ENCODE peak calls at places on chromosomes 12 and 14, in five cellular contexts. O is astrocyte, H is testis, C is cardiac muscle cell, D is colonic mucosa. J is an unnamed sample.

GRCh38 chr14:88987516-88987915 is 163.1 kb downstream of the TTC8 start:
- DNase-seq in H (no peak), D (no peak), O (peak; percentile 61), C (no peak), J (no peak)

GRCh38 chr12:44720265-44720664 is 155.8 kb downstream of the NELL2 start:
- DNase-seq in H (no peak), D (no peak), O (no peak), C (no peak), J (no peak)

GRCh38 chr14:106141242-106142220 is 615.1 kb downstream of the TMEM121 start:
- DNase-seq in D (no peak), O (no peak), C (no peak), H (peak; percentile 45), J (peak; percentile 2)

GRCh38 chr12:46214668-46215429 is 54.0 kb downstream of the SLC38A1 start:
- DNase-seq in O (no peak), D (peak; percentile 27), C (no peak), H (no peak), J (no peak)

GRCh38 chr14:47332939-47333338 is 342.5 kb downstream of the MDGA2 start:
- DNase-seq in H (no peak), O (no peak), D (no peak), C (no peak), J (no peak)

GRCh38 chr14:83196235-83196634 is 1662.6 kb upstream of the SEL1L start:
- DNase-seq in H (no peak), D (no peak), C (no peak), O (no peak), J (no peak)

GRCh38 chr12:68140576-68140975 is 19.0 kb downstream of the IFNG start:
- DNase-seq in D (no peak), H (no peak), O (no peak), C (no peak), J (no peak)

GRCh38 chr12:112916270-112916669 is 9.5 kb downstream of the OAS1 start:
- DNase-seq in C (no peak), H (no peak), D (peak; percentile 60), O (no peak), J (no peak)

GRCh38 chr14:86604546-86604945 is 1074.6 kb downstream of the FLRT2 start:
- DNase-seq in D (no peak), O (peak; percentile 4), C (no peak), H (no peak), J (no peak)

GRCh38 chr12:130438243-130438620 is 100.5 kb downstream of the PIWIL1 start:
- DNase-seq in C (no peak), H (no peak), D (no peak), O (no peak), J (no peak)

GRCh38 chr12:112939761-112940357 is 1.6 kb downstream of the OAS3 start:
- DNase-seq in O (no peak), D (no peak), H (no peak), C (no peak), J (no peak)

GRCh38 chr14:49250109-49250508 is 336.1 kb downstream of the RPS29 start:
- DNase-seq in C (no peak), O (peak; percentile 54), D (no peak), H (no peak), J (no peak)

GRCh38 chr12:12561305-12562015 is 1.2 kb downstream of the DUSP16 start:
- DNase-seq in H (peak; percentile 45), D (peak; percentile 54), O (peak; percentile 36), C (peak; percentile 70), J (peak; percentile 67)

GRCh38 chr14:68723808-68724268 is 69.0 kb downstream of the ZFP36L1 start:
- DNase-seq in D (no peak), O (no peak), H (no peak), C (no peak), J (no peak)

GRCh38 chr14:70648374-70648773 is 6.7 kb downstream of the TTC9 start:
- DNase-seq in C (no peak), O (no peak), H (no peak), D (no peak), J (no peak)

GRCh38 chr12:50579757-50580267 is 75.0 kb downstream of the DIP2B start:
- DNase-seq in D (no peak), C (no peak), O (peak; percentile 51), H (no peak), J (no peak)

GRCh38 chr14:101290681-101291080 is 270.6 kb upstream of the DIO3 start:
- DNase-seq in D (no peak), O (no peak), C (no peak), H (no peak), J (no peak)

GRCh38 chr12:109418848-109419474 is 58.1 kb downstream of the KCTD10 start:
- DNase-seq in C (no peak), H (no peak), O (no peak), D (no peak), J (no peak)

GRCh38 chr12:115456946-115457689 is 773.1 kb upstream of the TBX3 start:
- DNase-seq in C (peak; percentile 62), O (no peak), D (no peak), H (no peak), J (peak; percentile 72)

GRCh38 chr12:52006726-52007157 is at the start of gene TAMALIN:
- DNase-seq in D (peak; percentile 67), H (peak; percentile 59), C (peak; percentile 80), O (peak; percentile 26), J (peak; percentile 95)

GRCh38 chr12:124296916-124297351 is 2.0 kb downstream of the RFLNA start:
- DNase-seq in O (no peak), D (peak; percentile 59), C (no peak), H (no peak), J (peak; percentile 43)

GRCh38 chr14:54252072-54252730 is 144.6 kb upstream of the CDKN3 start:
- DNase-seq in H (no peak), C (no peak), D (no peak), O (peak; percentile 97), J (no peak)

GRCh38 chr12:91380651-91381050 is 198.0 kb upstream of the DCN start:
- DNase-seq in D (no peak), C (no peak), H (no peak), O (no peak), J (no peak)

GRCh38 chr12:108191086-108191485 is 62.0 kb downstream of the WSCD2 start:
- DNase-seq in O (no peak), C (no peak), H (no peak), D (no peak), J (no peak)
- H3K36me3 ChIP-seq in O (no peaks in the 10 kb centered on the region), C (no peaks in the 10 kb centered on the region), H (no peaks in the 10 kb centered on the region), D (no peaks in the 10 kb centered on the region), J (no peaks in the 10 kb centered on the region)

GRCh38 chr14:103707329-103708263 is 7.7 kb downstream of the XRCC3 start:
- DNase-seq in O (no peak), C (no peak), H (no peak), D (no peak), J (no peak)
- H3K36me3 ChIP-seq in O (peaks cover 7% of the 10 kb centered on the region), C (peaks cover 4% of the 10 kb centered on the region), H (no peaks in the 10 kb centered on the region), D (no peaks in the 10 kb centered on the region), J (peaks cover 21% of the 10 kb centered on the region)

GRCh38 chr12:64723630-64724029 is 35.6 kb downstream of the GNS start:
- DNase-seq in D (no peak), C (no peak), O (no peak), H (no peak), J (no peak)

GRCh38 chr12:64718649-64719048 is 40.6 kb downstream of the GNS start:
- DNase-seq in O (no peak), D (no peak), C (no peak), H (no peak), J (no peak)

GRCh38 chr12:64722835-64723234 is 36.4 kb downstream of the GNS start:
- DNase-seq in O (no peak), H (no peak), D (no peak), C (no peak), J (no peak)

GRCh38 chr12:64720884-64721283 is 38.3 kb downstream of the GNS start:
- DNase-seq in O (no peak), H (no peak), D (no peak), C (no peak), J (no peak)

DNA sequence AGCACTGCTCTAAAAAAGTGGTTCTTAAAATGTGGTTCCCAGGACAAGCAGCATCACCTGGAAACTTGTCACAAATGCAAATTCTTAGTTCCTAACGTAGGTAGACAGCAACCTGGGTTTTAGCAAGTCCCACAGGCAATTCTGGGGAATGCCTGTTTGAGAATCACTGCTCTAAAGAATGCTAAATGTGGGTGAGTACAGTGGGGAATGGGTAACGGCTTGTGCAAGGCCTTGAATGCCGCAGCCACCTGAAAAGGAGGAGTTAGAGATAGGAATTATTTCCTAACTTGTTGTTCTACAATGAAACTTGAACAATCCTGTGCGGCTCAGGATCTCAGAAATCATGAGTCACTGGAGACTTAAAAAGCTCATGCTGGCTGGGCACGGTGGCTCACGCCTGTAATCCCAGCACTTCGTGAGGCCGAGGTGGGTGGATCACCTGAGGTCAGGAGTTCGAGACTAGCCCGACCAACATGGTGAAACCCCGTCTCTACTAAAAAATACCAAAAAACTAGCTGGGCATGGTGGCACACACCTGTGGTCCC is 34.9 kb downstream of the GNS start:
- DNase-seq in C (no peak), H (no peak), D (no peak), O (no peak), J (no peak)
- H3K36me3 ChIP-seq in C (peaks cover 28% of the 10 kb centered on the region), H (no peaks in the 10 kb centered on the region), D (no peaks in the 10 kb centered on the region), O (peaks cover 14% of the 10 kb centered on the region), J (peaks cover 8% of the 10 kb centered on the region)

GRCh38 chr14:73280903-73281302 is 43.6 kb downstream of the PAPLN start:
- DNase-seq in H (no peak), C (no peak), O (no peak), D (no peak), J (no peak)
- H3K36me3 ChIP-seq in H (no peaks in the 10 kb centered on the region), C (peaks cover 55% of the 10 kb centered on the region), O (peaks cover 51% of the 10 kb centered on the region), D (peaks cover 18% of the 10 kb centered on the region), J (peaks cover 16% of the 10 kb centered on the region)

DNA sequence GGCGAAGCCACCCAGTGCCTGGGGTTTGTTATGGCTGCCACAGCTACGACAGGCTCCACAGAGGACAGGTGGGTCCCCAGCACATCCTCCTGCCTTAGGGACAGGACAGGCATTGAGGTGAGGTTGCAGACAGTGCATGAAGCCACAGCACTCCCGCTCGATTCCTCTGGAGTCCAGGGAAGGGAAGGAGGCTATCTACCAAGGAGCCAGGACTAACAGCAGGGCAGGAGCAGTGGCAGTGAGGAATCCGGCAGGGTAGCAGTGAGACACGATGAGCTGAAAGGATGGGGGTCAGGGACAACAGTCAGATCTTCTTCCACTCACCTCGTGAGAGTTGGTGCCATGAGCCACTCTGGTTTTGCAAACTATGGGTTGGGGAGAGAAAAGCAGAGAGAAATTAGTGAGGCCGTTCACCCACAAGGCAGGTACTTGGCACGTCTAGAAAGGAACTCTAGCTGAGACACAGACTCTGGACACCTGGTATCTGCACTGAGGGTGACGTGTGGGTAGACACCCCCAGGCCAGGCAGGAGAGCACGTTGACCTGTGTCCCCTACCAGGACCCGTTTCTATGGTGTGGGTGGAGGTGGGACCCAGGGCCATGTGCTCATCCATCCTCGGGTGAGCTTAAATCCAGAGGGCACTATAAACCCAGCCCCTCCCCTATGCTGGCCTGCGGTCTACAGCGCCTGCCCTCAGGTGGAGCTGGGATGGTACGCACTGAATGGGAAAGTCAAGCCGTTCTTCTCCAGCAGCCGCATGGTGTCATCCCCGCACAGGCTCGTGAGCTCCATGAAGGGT is 39.3 kb downstream of the CHGA start:
- DNase-seq in D (no peak), C (no peak), H (no peak), O (no peak), J (no peak)
- H3K36me3 ChIP-seq in D (no peaks in the 10 kb centered on the region), C (no peaks in the 10 kb centered on the region), H (no peaks in the 10 kb centered on the region), O (no peaks in the 10 kb centered on the region), J (peaks cover 2% of the 10 kb centered on the region)

J was measured in H7.